ENCODE peak calls at places on chromosomes 4 and X, in six cellular contexts. H is HCT116, D is HepG2, Z is K562, F is GM12878, Y is SK-N-SH. X is an unnamed sample. For H4K20me1, the result is how much of the 10 kb centered on the place peaks cover.

GRCh38 chr4:108116423-108117168 is 52.1 kb downstream of the LEF1 start:
- DNase-seq in F (no peak), H (no peak), Z (no peak), D (no peak), Y (no peak), X (no peak)

GRCh38 chrX:79095441-79096338 is 48.8 kb upstream of the GPR174 start:
- DNase-seq in Z (no peak), D (no peak), Y (no peak), F (no peak), H (no peak), X (no peak)

GRCh38 chr4:150385606-150386005 is 196.3 kb upstream of the MAB21L2 start:
- DNase-seq in F (no peak), Y (no peak), Z (no peak), D (no peak), H (no peak), X (peak)

GRCh38 chr4:106676173-106676921 is 307.8 kb upstream of the GIMD1 start:
- DNase-seq in Z (no peak), H (no peak), D (no peak), Y (no peak), F (no peak), X (no peak)

GRCh38 chr4:77263247-77263646 is 106.2 kb downstream of the CCNG2 start:
- DNase-seq in H (no peak), Y (no peak), F (no peak), Z (no peak), D (no peak), X (no peak)

GRCh38 chr4:122663814-122664610 is 43.1 kb upstream of the IL21 start:
- DNase-seq in Z (no peak), D (no peak), F (no peak), Y (no peak), H (no peak), X (no peak)

GRCh38 chr4:67332627-67333026 is 212.7 kb downstream of the CENPC start:
- DNase-seq in H (no peak), Y (peak), F (no peak), D (peak), Z (peak), X (peak)

GRCh38 chr4:95676190-95676589 is 127.4 kb upstream of the UNC5C start:
- DNase-seq in D (no peak), F (no peak), Y (no peak), H (no peak), Z (no peak), X (no peak)

GRCh38 chr4:110128092-110128989 is 70.1 kb downstream of the ELOVL6 start:
- DNase-seq in F (no peak), D (no peak), Y (no peak), Z (no peak), H (no peak), X (no peak)

GRCh38 chr4:80266267-80266901 is at the start of gene FGF5:
- DNase-seq in Z (peak), F (no peak), D (no peak), Y (peak), H (no peak), X (peak)

GRCh38 chr4:151646322-151646721 is 114.5 kb downstream of the GATB start:
- DNase-seq in Y (no peak), F (no peak), Z (no peak), D (no peak), H (no peak), X (peak)

GRCh38 chrX:1618689-1619088 is 3.8 kb downstream of the ASMT start:
- DNase-seq in H (no peak), Z (no peak), D (no peak), F (no peak), Y (no peak), X (peak)

GRCh38 chrX:46912098-46912672 is at the start of gene JADE3:
- DNase-seq in D (peak), F (no peak), Y (peak), H (peak), Z (peak), X (peak)

GRCh38 chrX:1511150-1511549 is 25.8 kb downstream of the P2RY8 start:
- DNase-seq in H (no peak), Z (no peak), Y (no peak), D (no peak), F (no peak), X (no peak)

GRCh38 chr4:6912412-6912811 is 2.8 kb downstream of the TBC1D14 start:
- DNase-seq in D (no peak), Z (no peak), F (no peak), Y (no peak), H (no peak), X (no peak)

GRCh38 chr4:2936773-2937145 is 26.4 kb downstream of the NOP14 start:
- DNase-seq in Z (no peak), Y (no peak), D (no peak), F (peak), H (no peak), X (no peak)

GRCh38 chrX:128759745-128760144 is 707.5 kb upstream of the ACTRT1 start:
- DNase-seq in Z (no peak), H (no peak), Y (no peak), D (peak), F (no peak), X (no peak)

GRCh38 chrX:133726211-133726630 is 259.2 kb downstream of the GPC3 start:
- DNase-seq in H (peak), F (no peak), Y (no peak), Z (no peak), D (peak), X (no peak)

GRCh38 chrX:13463608-13464007 is 105.8 kb upstream of the EGFL6 start:
- DNase-seq in H (no peak), Y (no peak), F (no peak), D (no peak), Z (no peak), X (no peak)

GRCh38 chr4:133152330-133152791 is 3.3 kb downstream of the PCDH10 start:
- DNase-seq in Y (no peak), Z (no peak), D (no peak), H (no peak), F (no peak), X (peak)

GRCh38 chr4:72152731-72153130 is 120.9 kb downstream of the NPFFR2 start:
- DNase-seq in Z (no peak), D (no peak), H (no peak), Y (no peak), F (no peak), X (no peak)

GRCh38 chr4:187128971-187129370 is 405.3 kb upstream of the FAT1 start:
- DNase-seq in D (no peak), Z (no peak), F (no peak), H (no peak), Y (no peak), X (no peak)

GRCh38 chrX:139930923-139931645 is 1.8 kb downstream of the ATP11C start:
- DNase-seq in Y (peak), F (no peak), H (no peak), Z (peak), D (peak), X (peak)

GRCh38 chrX:132900631-132901030 is 57.8 kb downstream of the HS6ST2 start:
- DNase-seq in H (no peak), Z (no peak), Y (no peak), F (no peak), D (no peak), X (no peak)

GRCh38 chr4:660401-660800 is 13.7 kb downstream of the ATP5ME start:
- DNase-seq in D (no peak), Z (no peak), H (no peak), Y (no peak), F (no peak), X (no peak)

GRCh38 chrX:69615779-69616519 is at the start of gene EDA:
- DNase-seq in H (peak), F (no peak), D (peak), Y (peak), Z (peak), X (peak)

GRCh38 chr4:126268106-126268505 is 953.4 kb downstream of the FAT4 start:
- DNase-seq in D (no peak), Z (no peak), F (no peak), H (no peak), Y (no peak), X (no peak)

GRCh38 chr4:131370846-131371245 is 1778.2 kb upstream of the PCDH10 start:
- DNase-seq in F (no peak), H (no peak), D (no peak), Y (no peak), Z (no peak), X (no peak)

GRCh38 chrX:66074920-66075879 is 35.3 kb upstream of the VSIG4 start:
- DNase-seq in D (no peak), Z (no peak), F (peak), Y (no peak), H (no peak), X (no peak)

GRCh38 chr4:80814266-80814665 is 216.2 kb upstream of the BMP3 start:
- DNase-seq in F (no peak), D (no peak), H (no peak), Z (no peak), Y (no peak), X (no peak)

GRCh38 chr4:118770741-118771187 is 65.2 kb downstream of the SEC24D start:
- DNase-seq in F (no peak), D (no peak), Z (no peak), Y (peak), H (no peak), X (no peak)

GRCh38 chrX:112840382-112841113 is at the start of gene AMOT:
- DNase-seq in H (peak), F (no peak), Z (peak), Y (peak), D (peak), X (peak)

DNA sequence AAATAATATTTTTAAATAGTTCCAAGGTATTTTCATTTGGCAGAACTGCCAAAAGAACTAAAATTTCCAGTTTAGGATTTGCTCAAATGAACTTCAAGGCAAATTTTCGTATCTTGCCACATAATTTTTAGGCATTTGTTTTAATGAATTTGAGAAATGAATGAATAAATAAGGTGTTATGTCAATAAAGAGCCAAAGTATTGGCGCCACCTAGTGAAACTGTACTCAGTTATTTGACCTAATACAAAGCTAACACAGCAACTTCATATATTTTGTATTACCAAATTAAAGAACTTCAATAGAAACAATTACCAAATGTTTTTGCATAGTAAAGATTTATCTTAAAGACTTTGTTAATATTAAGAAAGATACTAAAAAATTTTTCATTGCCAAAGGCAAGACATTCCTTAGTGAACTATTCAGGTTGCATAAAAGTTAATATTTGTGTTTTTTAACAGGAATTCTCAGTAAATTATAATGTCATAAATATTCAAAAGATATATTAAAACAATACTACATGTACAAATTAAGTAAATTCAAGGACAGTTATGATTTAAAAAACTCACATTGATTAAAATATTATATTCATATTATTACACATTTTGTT is 50.3 kb downstream of the STPG2 start:
- DNase-seq in Y (no peak), D (peak), H (peak), Z (no peak), F (no peak), X (peak)
- TF ChIP-seq REST in Y (no peak), D (no peak), H (no peak), Z (no peak), F (no peak), X (no peak)

GRCh38 chr4:32686123-32686522 is 1966.0 kb downstream of the PCDH7 start:
- DNase-seq in Z (no peak), D (no peak), H (no peak), Y (no peak), F (no peak), X (no peak)
- H3K27ac ChIP-seq in Z (no peak), D (no peak), H (no peak), Y (no peak), F (no peak), X (no peak)

DNA sequence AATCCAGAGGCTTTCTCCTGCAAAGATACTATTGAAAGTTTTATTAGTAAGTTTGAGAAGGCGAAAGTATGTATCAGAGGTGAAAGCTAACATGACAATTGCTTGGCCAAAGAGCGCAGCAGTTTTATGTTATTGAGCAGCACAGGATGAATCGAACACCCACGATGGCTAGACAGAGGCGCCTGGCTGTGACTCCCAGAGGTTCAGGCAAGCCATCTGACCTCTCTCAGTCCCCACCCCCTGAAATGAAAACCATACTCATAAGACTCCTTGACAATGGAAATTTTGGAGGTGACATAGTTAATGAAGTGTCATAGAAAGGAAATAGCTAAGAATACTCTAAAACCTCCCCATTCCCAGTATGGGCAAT is 70.6 kb downstream of the MGST2 start:
- DNase-seq in Y (no peak), Z (no peak), H (no peak), D (no peak), F (no peak), X (peak)
- H4K20me1 ChIP-seq in Y (under half), Z (under half), H (under half), D (under half), F (under half), X (under half)

DNA sequence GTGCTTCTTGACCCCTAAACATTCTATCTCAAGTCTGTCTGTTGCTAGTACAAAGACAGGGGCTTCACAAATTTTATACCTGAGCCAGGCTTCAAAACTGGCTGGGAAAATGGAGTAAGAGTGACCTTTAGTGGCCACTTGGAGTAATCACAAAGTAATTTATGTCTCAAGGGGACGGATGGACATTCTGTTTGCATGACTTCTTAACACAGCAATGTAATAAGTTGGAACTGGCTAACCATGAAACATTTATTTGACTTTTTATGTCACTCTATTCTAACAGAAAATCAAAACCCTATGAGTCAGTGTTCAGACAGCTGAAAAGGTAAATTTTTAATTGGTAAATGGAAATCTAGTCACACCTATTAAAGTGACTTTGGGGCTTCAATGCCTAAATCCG is 600.6 kb downstream of the ANKRD50 start:
- DNase-seq in Y (peak), F (no peak), H (peak), Z (no peak), D (peak), X (peak)
- TF ChIP-seq REST in Y (no peak), F (no peak), H (no peak), Z (no peak), D (no peak), X (no peak)

DNA sequence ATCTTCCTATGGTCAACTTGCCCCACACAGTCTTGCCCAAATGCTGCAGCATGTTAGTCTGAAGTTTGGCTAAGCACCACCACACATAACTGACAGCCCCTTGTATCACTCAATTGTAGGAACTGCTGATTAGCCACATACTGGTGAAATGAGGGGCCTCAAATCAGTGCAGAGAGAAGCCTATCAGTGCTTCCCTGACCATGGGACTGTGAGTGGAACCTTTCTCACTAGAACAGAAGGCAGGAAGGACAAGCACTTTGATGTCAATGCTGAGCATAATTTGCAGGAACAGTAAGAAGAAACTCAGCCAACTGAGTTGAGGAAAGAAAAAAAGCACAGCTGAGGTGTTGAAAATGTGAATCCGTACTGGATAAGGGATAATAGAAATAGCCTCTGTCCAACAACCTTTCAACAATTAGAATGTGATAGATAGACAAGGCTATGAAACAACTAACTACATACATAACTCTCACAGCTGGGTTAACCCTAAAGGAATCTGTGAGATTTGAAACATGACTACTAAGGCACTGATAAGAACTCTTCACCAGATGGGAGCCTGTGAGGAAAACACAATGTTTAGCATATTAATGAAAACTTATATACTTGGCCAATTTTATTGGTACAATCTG is 136.6 kb upstream of the SH3RF1 start:
- DNase-seq in H (no peak), F (no peak), D (no peak), Y (no peak), Z (no peak), X (no peak)
- H3K27ac ChIP-seq in H (no peak), F (no peak), D (no peak), Y (no peak), Z (no peak), X (peak)

DNA sequence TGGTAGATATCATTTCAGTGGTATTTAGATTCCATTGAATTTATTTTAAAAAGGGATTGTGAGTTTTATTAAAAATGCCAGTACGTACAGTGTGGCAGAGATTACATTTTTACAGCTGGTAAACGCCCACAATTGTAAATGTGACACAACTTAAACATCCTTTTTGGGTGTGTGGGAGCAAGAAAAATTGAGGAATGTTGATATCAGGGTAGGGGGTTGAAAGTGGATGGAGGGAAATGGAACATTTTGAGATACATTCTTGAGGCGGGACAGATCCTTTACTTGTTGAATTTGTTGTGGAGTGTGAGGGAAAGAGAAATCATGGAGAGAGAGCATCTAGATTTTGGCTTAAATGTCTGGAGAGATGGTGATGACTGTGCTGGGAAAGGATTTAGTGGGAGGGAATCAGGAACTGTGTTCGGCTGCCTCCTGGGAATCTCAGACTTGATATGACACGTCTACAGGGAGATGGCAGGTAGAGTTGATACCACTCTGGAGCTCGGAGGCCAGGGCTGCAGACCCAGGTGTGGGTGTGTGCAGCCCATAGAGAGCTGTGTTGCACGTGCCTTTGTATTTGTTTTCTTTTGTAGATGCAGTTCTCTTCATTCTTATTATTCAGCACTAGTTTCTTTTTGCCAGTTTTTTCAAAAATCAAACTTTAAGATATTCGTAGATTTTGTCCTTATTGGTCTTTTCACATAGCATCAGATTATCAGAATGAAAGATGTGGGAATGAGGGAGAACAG is 10.8 kb downstream of the TMEM131L start:
- DNase-seq in D (no peak), Z (no peak), F (no peak), H (no peak), Y (no peak), X (no peak)
- H4K20me1 ChIP-seq in D (under half), Z (under half), F (under half), H (under half), Y (under half), X (under half)

DNA sequence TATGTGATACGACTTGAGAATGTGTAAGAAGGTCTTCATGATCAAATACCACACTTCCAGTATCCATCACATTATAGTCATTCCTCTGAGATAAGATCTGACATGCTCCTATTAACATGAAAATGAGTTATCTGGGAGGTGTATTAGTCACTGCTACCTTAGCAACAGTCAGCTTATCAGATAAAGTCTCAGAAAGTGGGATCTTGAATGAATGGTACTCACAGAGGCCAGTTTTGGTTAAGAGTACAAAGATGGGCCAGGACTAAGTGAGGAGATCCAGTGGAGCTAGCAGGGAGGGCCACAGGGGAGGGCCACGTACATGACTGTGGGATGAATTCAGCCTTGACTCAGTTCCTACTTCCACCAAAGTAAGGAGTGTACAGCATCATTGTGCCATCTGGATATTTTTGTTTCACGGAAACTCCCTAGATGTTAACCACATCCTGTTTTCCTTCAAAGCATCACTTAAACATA is 116.8 kb downstream of the SPCS3 start:
- DNase-seq in Z (no peak), H (no peak), D (no peak), F (no peak), Y (no peak), X (no peak)
- TF ChIP-seq REST in Z (no peak), H (no peak), D (no peak), F (no peak), Y (no peak), X (no peak)

GRCh38 chrX:130994671-130995070 is 63.5 kb upstream of the ARHGAP36 start:
- DNase-seq in F (no peak), D (no peak), Y (peak), Z (peak), H (no peak), X (peak)
- H3K27ac ChIP-seq in F (no peak), D (no peak), Y (peak), Z (no peak), H (no peak), X (no peak)

GRCh38 chr4:92968556-92968955 is 664.8 kb downstream of the GRID2 start:
- DNase-seq in H (no peak), F (no peak), Z (no peak), Y (no peak), D (no peak), X (no peak)
- H4K20me1 ChIP-seq in H (under half), F (under half), Z (under half), Y (under half), D (under half), X (under half)

GRCh38 chr4:88737304-88738015 is 39.8 kb upstream of the NAP1L5 start:
- DNase-seq in Z (no peak), F (peak), H (no peak), D (no peak), Y (no peak), X (peak)
- TF ChIP-seq REST in Z (no peak), F (no peak), H (no peak), D (no peak), Y (no peak), X (no peak)